ENCODE peak calls at places on chromosomes 16 and 17, in five cellular contexts. One of them, this sample, is unnamed.

GRCh38 chr17:82930043-82930923 is 90.5 kb upstream of the ZNF750 start:
- DNase-seq in HCT116: no peak
- DNase-seq in H1: no peak
- DNase-seq in GM12878: no peak
- DNase-seq in K562: no peak
- DNase-seq in this sample: no peak

GRCh38 chr17:30905742-30906100 is 317 bp downstream of the TEFM start:
- DNase-seq in HCT116: peak
- DNase-seq in H1: no peak
- DNase-seq in GM12878: no peak
- DNase-seq in K562: peak
- DNase-seq in this sample: no peak

GRCh38 chr16:89422905-89423630 is 67.3 kb downstream of the ANKRD11 start:
- DNase-seq in GM12878: peak
- DNase-seq in K562: no peak
- DNase-seq in H1: no peak
- DNase-seq in HCT116: no peak
- DNase-seq in this sample: peak

GRCh38 chr16:1214693-1215092 is 10.4 kb downstream of the TPSG1 start:
- DNase-seq in K562: no peak
- DNase-seq in H1: no peak
- DNase-seq in GM12878: no peak
- DNase-seq in HCT116: no peak
- DNase-seq in this sample: no peak

GRCh38 chr17:80720624-80721577 is 176.3 kb downstream of the RPTOR start:
- DNase-seq in H1: no peak
- DNase-seq in K562: no peak
- DNase-seq in GM12878: no peak
- DNase-seq in HCT116: no peak
- DNase-seq in this sample: no peak

GRCh38 chr16:4474192-4474961 is at the start of gene NMRAL1:
- DNase-seq in GM12878: peak
- DNase-seq in HCT116: peak
- DNase-seq in K562: peak
- DNase-seq in H1: peak
- DNase-seq in this sample: peak

GRCh38 chr17:9982159-9982558 is 77.1 kb upstream of the RCVRN start:
- DNase-seq in H1: peak
- DNase-seq in K562: peak
- DNase-seq in GM12878: no peak
- DNase-seq in HCT116: peak
- DNase-seq in this sample: peak

GRCh38 chr16:85309656-85310587 is 197.7 kb upstream of the CIBAR2 start:
- DNase-seq in GM12878: no peak
- DNase-seq in HCT116: no peak
- DNase-seq in K562: peak
- DNase-seq in H1: no peak
- DNase-seq in this sample: peak

GRCh38 chr16:799948-800833 is at the start of gene GNG13:
- DNase-seq in GM12878: no peak
- DNase-seq in K562: peak
- DNase-seq in H1: peak
- DNase-seq in HCT116: no peak
- DNase-seq in this sample: no peak

GRCh38 chr17:6626616-6627015 is 13.9 kb downstream of the KIAA0753 start:
- DNase-seq in GM12878: no peak
- DNase-seq in H1: no peak
- DNase-seq in K562: no peak
- DNase-seq in HCT116: no peak
- DNase-seq in this sample: no peak

GRCh38 chr17:80260791-80261158 is at the start of gene RNF213:
- DNase-seq in H1: peak
- DNase-seq in HCT116: no peak
- DNase-seq in GM12878: no peak
- DNase-seq in K562: peak
- DNase-seq in this sample: no peak

GRCh38 chr17:50636145-50636803 is 1.6 kb downstream of the ABCC3 start:
- DNase-seq in HCT116: no peak
- DNase-seq in H1: no peak
- DNase-seq in GM12878: no peak
- DNase-seq in K562: no peak
- DNase-seq in this sample: peak

GRCh38 chr16:4339909-4340308 is 11.2 kb downstream of the PAM16 start:
- DNase-seq in H1: no peak
- DNase-seq in HCT116: no peak
- DNase-seq in K562: no peak
- DNase-seq in GM12878: no peak
- DNase-seq in this sample: no peak

GRCh38 chr16:23254338-23254737 is 47.8 kb upstream of the SCNN1B start:
- DNase-seq in HCT116: no peak
- DNase-seq in GM12878: no peak
- DNase-seq in K562: no peak
- DNase-seq in H1: no peak
- DNase-seq in this sample: no peak

GRCh38 chr16:14151256-14152030 is 80.3 kb downstream of the MRTFB start:
- DNase-seq in K562: no peak
- DNase-seq in GM12878: no peak
- DNase-seq in HCT116: no peak
- DNase-seq in H1: no peak
- DNase-seq in this sample: no peak

GRCh38 chr16:10575506-10576130 is 4.8 kb downstream of the EMP2 start:
- DNase-seq in GM12878: no peak
- DNase-seq in K562: no peak
- DNase-seq in HCT116: no peak
- DNase-seq in H1: no peak
- DNase-seq in this sample: no peak

GRCh38 chr17:47872651-47873161 is 21.7 kb upstream of the SP6 start:
- DNase-seq in GM12878: no peak
- DNase-seq in K562: no peak
- DNase-seq in HCT116: no peak
- DNase-seq in H1: peak
- DNase-seq in this sample: no peak

GRCh38 chr17:58005728-58006562 is 1.1 kb downstream of the SRSF1 start:
- DNase-seq in HCT116: no peak
- DNase-seq in K562: no peak
- DNase-seq in GM12878: no peak
- DNase-seq in H1: no peak
- DNase-seq in this sample: no peak

GRCh38 chr16:85537795-85538401 is 75.2 kb upstream of the GSE1 start:
- DNase-seq in H1: no peak
- DNase-seq in HCT116: no peak
- DNase-seq in K562: no peak
- DNase-seq in GM12878: no peak
- DNase-seq in this sample: no peak

GRCh38 chr16:86733526-86734254 is 155.3 kb downstream of the FOXL1 start:
- DNase-seq in HCT116: no peak
- DNase-seq in K562: no peak
- DNase-seq in GM12878: no peak
- DNase-seq in H1: no peak
- DNase-seq in this sample: no peak

GRCh38 chr17:29615048-29615385 is 7.7 kb downstream of the CORO6 start:
- DNase-seq in GM12878: no peak
- DNase-seq in H1: no peak
- DNase-seq in HCT116: no peak
- DNase-seq in K562: peak
- DNase-seq in this sample: no peak

GRCh38 chr17:70021726-70022125 is 53.3 kb upstream of the KCNJ16 start:
- DNase-seq in K562: no peak
- DNase-seq in H1: no peak
- DNase-seq in HCT116: no peak
- DNase-seq in GM12878: no peak
- DNase-seq in this sample: no peak

GRCh38 chr16:79278506-79278905 is 322.0 kb downstream of the MAF start:
- DNase-seq in HCT116: no peak
- DNase-seq in K562: no peak
- DNase-seq in GM12878: no peak
- DNase-seq in H1: no peak
- DNase-seq in this sample: no peak

GRCh38 chr17:57962441-57963148 is 7.4 kb upstream of the CUEDC1 start:
- DNase-seq in K562: no peak
- DNase-seq in GM12878: no peak
- DNase-seq in HCT116: no peak
- DNase-seq in H1: peak
- DNase-seq in this sample: no peak

GRCh38 chr16:13064821-13065220 is 163.4 kb downstream of the SHISA9 start:
- DNase-seq in HCT116: no peak
- DNase-seq in H1: no peak
- DNase-seq in K562: no peak
- DNase-seq in GM12878: no peak
- DNase-seq in this sample: no peak

GRCh38 chr16:4696905-4697866 is 3.8 kb downstream of the NUDT16L1 start:
- DNase-seq in HCT116: no peak
- DNase-seq in K562: no peak
- DNase-seq in H1: no peak
- DNase-seq in GM12878: no peak
- DNase-seq in this sample: no peak

GRCh38 chr17:49588726-49589555 is 13.3 kb downstream of the NXPH3 start:
- DNase-seq in HCT116: no peak
- DNase-seq in GM12878: no peak
- DNase-seq in H1: no peak
- DNase-seq in K562: no peak
- DNase-seq in this sample: no peak

GRCh38 chr17:74354123-74354522 is 7.5 kb downstream of the BTBD17 start:
- DNase-seq in H1: peak
- DNase-seq in HCT116: peak
- DNase-seq in GM12878: no peak
- DNase-seq in K562: peak
- DNase-seq in this sample: peak

GRCh38 chr17:43359469-43360105 is 39.2 kb upstream of the ARL4D start:
- DNase-seq in K562: no peak
- DNase-seq in GM12878: no peak
- DNase-seq in HCT116: no peak
- DNase-seq in H1: no peak
- DNase-seq in this sample: no peak

GRCh38 chr17:43360739-43361498 is 37.9 kb upstream of the ARL4D start:
- DNase-seq in H1: peak
- DNase-seq in K562: no peak
- DNase-seq in GM12878: peak
- DNase-seq in HCT116: no peak
- DNase-seq in this sample: peak

GRCh38 chr17:43363181-43363925 is 35.4 kb upstream of the ARL4D start:
- DNase-seq in GM12878: no peak
- DNase-seq in K562: no peak
- DNase-seq in HCT116: no peak
- DNase-seq in H1: no peak
- DNase-seq in this sample: no peak

GRCh38 chr17:43356999-43357398 is 41.8 kb upstream of the ARL4D start:
- DNase-seq in H1: no peak
- DNase-seq in HCT116: no peak
- DNase-seq in K562: no peak
- DNase-seq in GM12878: no peak
- DNase-seq in this sample: no peak

GRCh38 chr17:43360376-43360738 is 38.4 kb upstream of the ARL4D start:
- DNase-seq in GM12878: no peak
- DNase-seq in H1: no peak
- DNase-seq in K562: no peak
- DNase-seq in HCT116: no peak
- DNase-seq in this sample: peak
- TF ChIP-seq SRF in GM12878: no peak
- TF ChIP-seq SRF in H1: no peak
- TF ChIP-seq SRF in K562: no peak
- TF ChIP-seq SRF in HCT116: no peak
- TF ChIP-seq SRF in this sample: no peak

DNA sequence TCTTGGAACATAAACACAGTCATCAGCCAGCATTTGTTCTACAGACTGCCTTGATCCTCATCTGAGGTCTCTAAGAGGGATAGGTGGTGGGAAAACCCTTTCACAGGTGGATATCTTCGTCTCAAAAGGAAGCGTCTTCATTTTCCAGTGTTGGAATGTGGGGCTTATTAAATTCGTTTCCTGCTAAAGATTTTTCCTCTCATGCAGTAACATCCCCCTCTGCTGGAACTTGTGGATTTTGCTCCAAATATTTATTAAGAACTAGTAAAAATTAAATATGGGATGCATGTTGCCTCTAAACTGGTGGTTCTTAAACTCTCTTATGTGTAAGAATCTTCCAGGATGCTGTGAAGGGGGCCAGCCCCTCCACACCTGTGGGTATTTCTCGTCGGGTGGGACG is 20.1 kb upstream of the MLYCD start:
- DNase-seq in H1: no peak
- DNase-seq in K562: no peak
- DNase-seq in HCT116: peak
- DNase-seq in GM12878: no peak
- DNase-seq in this sample: peak
- TF ChIP-seq SRF in H1: no peak
- TF ChIP-seq SRF in K562: no peak
- TF ChIP-seq SRF in HCT116: no peak
- TF ChIP-seq SRF in GM12878: no peak
- TF ChIP-seq SRF in this sample: no peak

DNA sequence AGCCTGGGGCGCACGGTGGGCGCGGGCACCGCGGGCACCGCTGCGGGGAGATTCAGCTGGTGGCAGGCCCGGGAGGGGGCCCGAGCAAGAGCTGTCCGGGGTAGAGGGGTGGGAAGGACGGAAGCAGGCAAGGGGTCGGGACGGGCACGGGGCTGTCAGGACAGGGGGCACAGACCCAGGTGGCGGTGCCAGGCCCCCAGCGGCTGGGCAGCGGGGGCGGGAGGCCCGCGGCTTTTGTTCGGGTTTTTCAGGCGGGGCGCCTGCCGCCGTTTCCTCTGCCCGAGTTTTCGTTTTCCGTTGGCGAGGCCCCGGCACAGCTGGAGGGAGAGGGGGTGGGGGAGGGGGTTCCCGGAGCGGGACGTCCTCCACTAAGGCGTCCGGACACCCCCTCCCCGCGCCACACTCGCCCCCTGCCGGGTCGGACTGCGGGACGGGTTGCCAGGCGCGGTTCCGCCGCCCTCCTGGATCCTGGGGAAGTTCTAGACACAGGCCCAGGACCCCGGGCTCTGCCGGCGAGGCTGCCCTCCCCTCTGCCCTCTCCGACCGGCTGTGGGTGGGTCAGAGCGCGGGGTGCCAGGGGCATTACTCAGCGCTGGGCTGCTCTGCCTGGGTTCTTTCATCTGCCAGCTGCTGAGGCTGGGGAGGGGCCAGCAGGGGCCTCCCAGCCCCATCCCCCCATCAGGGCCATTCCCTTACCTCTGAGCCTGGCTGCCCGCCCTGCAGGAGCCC is 543 bp downstream of the ARHGAP23 start:
- DNase-seq in HCT116: no peak
- DNase-seq in K562: no peak
- DNase-seq in H1: peak
- DNase-seq in GM12878: no peak
- DNase-seq in this sample: no peak
- TF ChIP-seq SRF in HCT116: no peak
- TF ChIP-seq SRF in K562: no peak
- TF ChIP-seq SRF in H1: no peak
- TF ChIP-seq SRF in GM12878: no peak
- TF ChIP-seq SRF in this sample: no peak

GRCh38 chr16:16118337-16118736 is 105.0 kb downstream of the ABCC6 start:
- DNase-seq in HCT116: no peak
- DNase-seq in K562: no peak
- DNase-seq in GM12878: no peak
- DNase-seq in H1: no peak
- DNase-seq in this sample: no peak
- TF ChIP-seq SRF in HCT116: no peak
- TF ChIP-seq SRF in K562: no peak
- TF ChIP-seq SRF in GM12878: no peak
- TF ChIP-seq SRF in H1: no peak
- TF ChIP-seq SRF in this sample: no peak